ENCODE peak calls at places on chromosomes 13 and 19, in nine cellular contexts. D is GM04504; X is CD8-positive, alpha-beta memory T cell; A is mesenchymal stem cell; L is stimulated activated naive B cell treated with anti-CD40 and anti-IgM and Interleukin-4, amounts not matched to agents 10 μg/mL and 1 μg/mL and 100 μg/mL, for 72 hours; J is glutamatergic neuron; K is germinal center; F is astrocyte; O is CD4-positive, alpha-beta T cell. Y is an unnamed sample.

GRCh38 chr13:33352023-33352422 is 66.5 kb upstream of the STARD13 start:
- DNase-seq in D (no peak), X (no peak), A (no peak), L (no peak), J (no peak), K (no peak), F (no peak), O (no peak), Y (no peak)

GRCh38 chr19:54333586-54334298 is 5.2 kb downstream of the LILRA4 start:
- DNase-seq in D (no peak), X (no peak), A (no peak), L (no peak), J (no peak), K (no peak), F (no peak), O (no peak), Y (no peak)

GRCh38 chr13:40970803-40971202 is 48.3 kb downstream of the ELF1 start:
- DNase-seq in D (no peak), X (no peak), A (no peak), L (no peak), J (no peak), K (no peak), F (no peak), O (no peak), Y (no peak)

GRCh38 chr13:19672990-19673389 is 39.5 kb downstream of the MPHOSPH8 start:
- DNase-seq in D (no peak), X (no peak), A (no peak), L (no peak), J (no peak), K (no peak), F (no peak), O (no peak), Y (no peak)

GRCh38 chr19:50510700-50511068 is 307 bp downstream of the JOSD2 start:
- DNase-seq in D (no peak), X (no peak), A (no peak), L (no peak), J (no peak), K (no peak), F (peak; percentile 20), O (no peak), Y (no peak)

GRCh38 chr13:91185294-91185863 is 162.1 kb upstream of the MIR17HG start:
- DNase-seq in D (no peak), X (no peak), A (peak; percentile 42), L (no peak), J (no peak), K (no peak), F (peak; percentile 7), O (no peak), Y (no peak)

GRCh38 chr13:101799196-101799595 is 346.7 kb downstream of the ITGBL1 start:
- DNase-seq in D (no peak), X (no peak), A (no peak), L (no peak), J (no peak), K (no peak), F (no peak), O (no peak), Y (no peak)

GRCh38 chr13:104855581-104855980 is 1679.9 kb downstream of the EFNB2 start:
- DNase-seq in D (no peak), X (no peak), A (no peak), L (no peak), J (no peak), K (no peak), F (no peak), O (no peak), Y (no peak)

GRCh38 chr19:11323601-11324078 is 15.8 kb downstream of the RAB3D start:
- DNase-seq in D (no peak), X (no peak), A (peak; percentile 45), L (no peak), J (no peak), K (no peak), F (no peak), O (no peak), Y (no peak)

GRCh38 chr19:6580313-6580712 is 10.6 kb downstream of the CD70 start:
- DNase-seq in D (peak; percentile 48), X (no peak), A (no peak), L (no peak), J (no peak), K (no peak), F (peak; percentile 89), O (no peak), Y (no peak)

GRCh38 chr19:4654437-4655361 is 15.4 kb downstream of the TNFAIP8L1 start:
- DNase-seq in D (no peak), X (no peak), A (no peak), L (no peak), J (no peak), K (no peak), F (no peak), O (no peak), Y (no peak)

GRCh38 chr19:19257137-19257536 is 16.0 kb downstream of the TM6SF2 start:
- DNase-seq in D (no peak), X (no peak), A (no peak), L (no peak), J (no peak), K (no peak), F (no peak), O (no peak), Y (no peak)

GRCh38 chr13:52195052-52195837 is 35.8 kb upstream of the NEK3 start:
- DNase-seq in D (no peak), X (peak; percentile 43), A (peak; percentile 17), L (peak; percentile 63), J (peak; percentile 51), K (peak; percentile 73), F (peak; percentile 68), O (peak; percentile 65), Y (no peak)

GRCh38 chr19:30362156-30362754 is 9.9 kb upstream of the ZNF536 start:
- DNase-seq in D (peak; percentile 48), X (no peak), A (no peak), L (no peak), J (no peak), K (no peak), F (no peak), O (no peak), Y (no peak)

Y was measured in NCI-H2107.